ENCODE peak calls at places on chromosome 19, in four cellular contexts. R is GM23338, K is HCT116, U is GM23248. S is an unnamed sample.

GRCh38 chr19:48544856-48545750 is 6.9 kb upstream of the SULT2B1 start:
- DNase-seq in U (no peak), K (no peak), R (peak; percentile 81), S (no peak)

GRCh38 chr19:14333101-14333871 is 48.0 kb upstream of the ADGRE5 start:
- DNase-seq in U (peak; percentile 36), R (peak; percentile 70), K (no peak), S (peak; percentile 51)

GRCh38 chr19:33546656-33547055 is 25.1 kb upstream of the PEPD start:
- DNase-seq in U (no peak), R (no peak), K (no peak), S (no peak)

GRCh38 chr19:18204394-18205179 is 745 bp upstream of the RAB3A start:
- DNase-seq in K (no peak), U (peak; percentile 64), R (peak; percentile 79), S (peak; percentile 87)

GRCh38 chr19:5042556-5042955 is 73.6 kb downstream of the KDM4B start:
- DNase-seq in R (no peak), U (no peak), K (no peak), S (no peak)

GRCh38 chr19:35673121-35673804 is 6.9 kb downstream of the UPK1A start:
- DNase-seq in K (peak; percentile 53), R (peak; percentile 84), U (peak; percentile 73), S (peak; percentile 62)

GRCh38 chr19:16460454-16460853 is 11.3 kb downstream of the EPS15L1 start:
- DNase-seq in U (no peak), R (no peak), K (no peak), S (no peak)

GRCh38 chr19:42683917-42684513 is 56.3 kb downstream of the PSG3 start:
- DNase-seq in U (peak; percentile 32), R (peak; percentile 61), K (peak; percentile 28), S (no peak)

GRCh38 chr19:46860846-46861690 is at the start of gene ARHGAP35:
- DNase-seq in K (no peak), U (peak; percentile 87), R (peak; percentile 75), S (peak; percentile 70)

GRCh38 chr19:33089061-33089460 is 8.1 kb downstream of the GPATCH1 start:
- DNase-seq in U (no peak), K (no peak), R (no peak), S (no peak)

GRCh38 chr19:50565984-50566903 is 2.0 kb downstream of the LRRC4B start:
- DNase-seq in R (peak; percentile 85), K (no peak), U (no peak), S (peak; percentile 45)

GRCh38 chr19:9751449-9751848 is 17.1 kb downstream of the ZNF846 start:
- DNase-seq in U (no peak), K (no peak), R (peak; percentile 39), S (no peak)

GRCh38 chr19:49896863-49897621 is at the start of gene IL4I1:
- DNase-seq in U (peak; percentile 28), R (no peak), K (no peak), S (no peak)

GRCh38 chr19:18473706-18474087 is 35.8 kb upstream of the ISYNA1 start:
- DNase-seq in R (no peak), U (no peak), K (no peak), S (no peak)

GRCh38 chr19:1098177-1099051 is 3.2 kb upstream of the POLR2E start:
- DNase-seq in U (peak; percentile 67), R (no peak), K (no peak), S (peak; percentile 80)

GRCh38 chr19:35225951-35226350 is 2.6 kb downstream of the FAM187B start:
- DNase-seq in U (no peak), K (no peak), R (no peak), S (no peak)

GRCh38 chr19:4707956-4708650 is 15.5 kb downstream of the DPP9 start:
- DNase-seq in K (no peak), R (no peak), U (peak; percentile 61), S (no peak)

GRCh38 chr19:11325544-11325943 is 13.9 kb downstream of the RAB3D start:
- DNase-seq in R (no peak), U (no peak), K (no peak), S (no peak)

GRCh38 chr19:16045893-16046292 is 30.4 kb upstream of the TPM4 start:
- DNase-seq in R (no peak), U (no peak), K (no peak), S (no peak)

GRCh38 chr19:18785179-18786124 is 5.7 kb downstream of the COMP start:
- DNase-seq in R (peak; percentile 95), K (peak; percentile 60), U (peak; percentile 89), S (peak; percentile 84)

GRCh38 chr19:49894879-49895565 is 1.7 kb downstream of the IL4I1 start:
- DNase-seq in U (no peak), K (no peak), R (no peak), S (no peak)

GRCh38 chr19:14775855-14776254 is 2.5 kb downstream of the ADGRE2 start:
- DNase-seq in U (no peak), R (peak; percentile 48), K (no peak), S (no peak)

GRCh38 chr19:5050905-5051304 is 82.0 kb downstream of the KDM4B start:
- DNase-seq in U (no peak), R (no peak), K (no peak), S (no peak)

GRCh38 chr19:34178276-34178614 is 5.9 kb downstream of the LSM14A start:
- DNase-seq in R (no peak), K (no peak), U (peak; percentile 10), S (no peak)

GRCh38 chr19:53019684-53020083 is 6.0 kb downstream of the ERVV-1 start:
- DNase-seq in K (peak; percentile 3), U (no peak), R (peak; percentile 99), S (no peak)

GRCh38 chr19:16206637-16207036 is 8.9 kb downstream of the AP1M1 start:
- DNase-seq in R (no peak), U (no peak), K (no peak), S (no peak)

DNA sequence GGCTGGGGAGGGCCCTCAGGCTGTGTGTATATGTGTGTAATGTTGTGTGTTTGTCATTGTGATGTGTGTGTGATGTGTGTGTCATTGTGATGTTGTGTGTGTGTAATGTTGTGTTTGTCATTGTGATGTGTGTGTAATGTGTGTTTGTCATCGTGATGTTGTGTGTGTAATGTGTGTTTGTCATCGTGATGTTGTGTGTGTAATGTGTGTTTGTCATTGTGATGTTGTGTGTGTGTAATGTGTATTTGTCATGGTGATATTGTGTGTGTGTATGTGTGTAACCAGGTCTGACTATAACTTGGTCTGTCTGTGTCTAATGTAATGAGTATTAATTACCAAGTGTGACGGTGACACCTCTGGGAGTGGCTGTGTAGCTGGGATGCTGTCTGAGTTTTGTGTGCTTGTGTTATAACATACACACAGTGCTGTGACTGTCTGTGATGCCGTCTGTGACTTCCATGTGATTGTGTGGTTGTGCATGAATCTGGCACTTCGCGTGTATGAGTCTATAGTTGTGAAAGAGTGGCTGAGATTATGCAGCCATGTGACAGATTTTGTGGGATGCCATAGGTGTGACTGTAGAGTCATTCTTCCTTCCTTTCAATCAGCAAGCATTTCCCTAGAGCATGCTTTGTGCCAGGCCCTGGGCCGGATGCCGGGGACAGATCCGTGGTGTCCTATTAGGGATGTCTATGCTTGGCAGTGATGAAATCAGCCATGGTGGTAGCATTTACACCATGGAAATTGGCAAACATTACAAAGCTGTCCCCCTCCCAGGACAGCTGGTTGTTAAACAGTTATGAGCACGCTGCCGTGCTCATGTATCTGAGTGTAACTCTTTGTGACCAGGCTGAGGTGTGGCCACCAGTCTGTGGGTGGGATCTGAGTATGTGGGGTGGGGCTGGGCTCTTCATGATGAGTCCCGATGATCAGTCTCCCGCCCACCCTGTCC is 6.4 kb downstream of the TNFSF14 start:
- DNase-seq in R (no peak), U (peak; percentile 53), K (no peak), S (no peak)
- TF ChIP-seq EZH2phosphoT487 in R (no peak), U (no peak), K (no peak), S (no peak)

GRCh38 chr19:2409352-2409912 is 18.0 kb downstream of the TIMM13 start:
- DNase-seq in R (no peak), K (no peak), U (no peak), S (no peak)
- TF ChIP-seq EZH2phosphoT487 in R (no peak), K (no peak), U (no peak), S (no peak)

GRCh38 chr19:13149628-13150186 is 468 bp downstream of the STX10 start:
- DNase-seq in R (peak; percentile 76), U (peak; percentile 85), K (no peak), S (peak; percentile 72)
- TF ChIP-seq EZH2phosphoT487 in R (no peak), U (no peak), K (no peak), S (no peak)

GRCh38 chr19:45492627-45493470 is 4.0 kb downstream of the RTN2 start:
- DNase-seq in R (peak; percentile 91), U (peak; percentile 73), K (peak; percentile 72), S (peak; percentile 58)
- TF ChIP-seq EZH2phosphoT487 in R (no peak), U (no peak), K (no peak), S (no peak)

GRCh38 chr19:38655148-38655824 is 7.8 kb downstream of the ACTN4 start:
- DNase-seq in U (peak; percentile 66), R (no peak), K (no peak), S (no peak)

GRCh38 chr19:38658462-38659306 is 11.2 kb downstream of the ACTN4 start:
- DNase-seq in R (no peak), K (peak; percentile 83), U (peak; percentile 99), S (peak; percentile 92)

GRCh38 chr19:38656171-38656981 is 8.9 kb downstream of the ACTN4 start:
- DNase-seq in U (peak; percentile 79), K (no peak), R (no peak), S (no peak)

GRCh38 chr19:38660724-38661123 is 13.3 kb downstream of the ACTN4 start:
- DNase-seq in U (no peak), R (no peak), K (no peak), S (no peak)

DNA sequence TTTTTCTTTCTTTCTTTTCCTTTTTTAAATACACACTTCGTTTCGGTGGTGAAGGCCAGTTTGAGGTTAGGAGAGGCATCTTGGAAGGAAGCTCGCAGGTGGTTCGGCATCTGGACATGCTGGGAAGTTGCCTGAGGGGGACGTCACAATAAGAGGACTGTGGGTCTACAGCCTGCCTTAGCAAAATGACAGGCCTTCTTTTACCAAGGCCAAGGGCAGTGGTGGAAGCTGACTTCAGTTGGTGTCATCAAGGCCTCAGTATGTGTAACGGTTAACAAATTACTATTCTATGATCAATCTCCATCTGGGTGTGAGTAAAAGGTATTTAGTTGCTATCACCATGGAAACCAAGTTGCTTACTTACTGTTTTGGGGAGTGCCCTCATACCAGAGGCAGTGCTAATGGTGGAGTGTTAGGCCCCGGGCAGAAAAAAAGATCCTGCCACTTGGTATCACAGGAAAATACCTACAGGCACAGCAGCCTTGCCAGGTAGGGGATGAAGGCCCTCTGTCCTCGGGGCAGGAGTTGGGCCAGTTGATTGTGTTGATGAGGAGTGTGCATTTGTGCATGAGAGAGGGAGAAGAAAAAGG is 10.3 kb downstream of the ACTN4 start:
- DNase-seq in U (peak; percentile 98), R (peak; percentile 63), K (peak; percentile 71), S (peak; percentile 51)
- TF ChIP-seq EZH2phosphoT487 in U (no peak), R (no peak), K (no peak), S (no peak)

GRCh38 chr19:2607712-2608601 is 94.5 kb downstream of the GNG7 start:
- DNase-seq in K (no peak), R (no peak), U (no peak), S (no peak)
- TF ChIP-seq EZH2phosphoT487 in K (no peak), R (no peak), U (no peak), S (no peak)